ENCODE peak calls at places on chromosomes 7 and 10, in five cellular contexts. V is brain microvascular endothelial cell; L is heart right ventricle; E is CD4-positive, alpha-beta T cell; D is endodermal cell. O is an unnamed sample.

GRCh38 chr10:119479532-119479931 is 63.0 kb downstream of the RGS10 start:
- DNase-seq in D (peak), L (no peak), V (no peak), E (no peak), O (no peak)

GRCh38 chr7:48114589-48114988 is 25.5 kb downstream of the UPP1 start:
- DNase-seq in D (no peak), L (no peak), E (no peak), V (no peak), O (no peak)

GRCh38 chr10:108913300-108913699 is 1010.0 kb downstream of the XPNPEP1 start:
- DNase-seq in V (no peak), D (peak), L (no peak), E (no peak), O (no peak)

GRCh38 chr10:14601872-14602725 is 172.6 kb downstream of the FAM107B start:
- DNase-seq in L (no peak), D (no peak), E (peak), V (peak), O (peak)

GRCh38 chr7:47080816-47081215 is 501.1 kb downstream of the TNS3 start:
- DNase-seq in L (no peak), D (no peak), E (no peak), V (peak), O (peak)

GRCh38 chr7:74002474-74003017 is 25.4 kb upstream of the ELN start:
- DNase-seq in V (peak), D (no peak), E (no peak), L (peak), O (peak)

GRCh38 chr7:74193054-74193453 is 16.8 kb upstream of the LAT2 start:
- DNase-seq in V (no peak), D (no peak), E (no peak), L (no peak), O (no peak)

GRCh38 chr10:88254091-88254490 is 329.0 kb downstream of the RNLS start:
- DNase-seq in L (no peak), E (no peak), V (peak), D (no peak), O (peak)

GRCh38 chr7:23915196-23915595 is 205.2 kb downstream of the STK31 start:
- DNase-seq in D (no peak), L (no peak), E (no peak), V (no peak), O (no peak)

GRCh38 chr7:32039000-32039756 is 31.0 kb downstream of the PDE1C start:
- DNase-seq in D (peak), E (no peak), V (no peak), L (no peak), O (no peak)

GRCh38 chr10:120426306-120426705 is 30.7 kb upstream of the PLPP4 start:
- DNase-seq in E (no peak), D (no peak), L (no peak), V (peak), O (no peak)

GRCh38 chr10:97074256-97075145 is 111.3 kb downstream of the SLIT1 start:
- DNase-seq in E (no peak), D (peak), L (no peak), V (no peak), O (no peak)

DNA sequence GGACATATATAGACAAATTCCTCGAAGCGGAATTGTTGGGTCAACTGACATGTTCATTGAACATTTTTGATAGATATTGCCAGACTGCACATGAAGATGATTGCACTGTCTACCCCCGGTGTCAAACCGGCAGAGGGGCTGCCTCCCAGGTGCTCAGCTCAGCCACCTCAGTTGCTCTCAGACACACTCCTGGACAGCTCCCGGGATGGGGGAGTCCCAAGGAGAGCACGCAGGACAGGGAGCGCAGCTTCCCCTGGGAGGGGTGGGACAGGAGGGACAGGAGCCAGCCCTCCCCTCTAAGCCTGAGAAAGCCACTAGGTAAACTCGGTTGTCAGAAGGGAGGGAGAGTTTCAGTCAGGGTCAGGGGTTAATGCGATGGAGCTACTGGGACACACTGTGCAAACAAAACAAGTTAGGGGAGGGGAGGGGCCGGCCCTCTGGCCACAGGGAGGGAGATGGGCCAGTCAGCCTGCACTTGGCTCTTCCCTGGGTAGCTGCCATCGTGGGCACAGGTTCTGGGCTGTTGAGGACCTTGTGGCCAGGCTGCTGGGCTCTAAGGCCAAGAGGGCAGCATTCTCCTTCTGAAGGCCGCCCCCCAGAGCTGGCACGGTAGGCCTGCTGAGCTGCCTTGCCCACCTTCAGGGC is 31.1 kb downstream of the KAZALD1 start:
- DNase-seq in E (no peak), D (peak), L (no peak), V (no peak), O (no peak)
- TF ChIP-seq CTCF in E (no peak), D (no peak), L (no peak), V (no peak), O (no peak)

GRCh38 chr7:134778941-134779740 is at the start of gene CALD1:
- DNase-seq in L (peak), V (peak), E (no peak), D (peak), O (peak)
- H3K27ac ChIP-seq in L (peak), V (peak), E (no peak), D (peak), O (peak)

GRCh38 chr7:66497346-66497745 is 131.3 kb upstream of the KCTD7 start:
- DNase-seq in E (no peak), D (no peak), V (no peak), L (no peak), O (no peak)

DNA sequence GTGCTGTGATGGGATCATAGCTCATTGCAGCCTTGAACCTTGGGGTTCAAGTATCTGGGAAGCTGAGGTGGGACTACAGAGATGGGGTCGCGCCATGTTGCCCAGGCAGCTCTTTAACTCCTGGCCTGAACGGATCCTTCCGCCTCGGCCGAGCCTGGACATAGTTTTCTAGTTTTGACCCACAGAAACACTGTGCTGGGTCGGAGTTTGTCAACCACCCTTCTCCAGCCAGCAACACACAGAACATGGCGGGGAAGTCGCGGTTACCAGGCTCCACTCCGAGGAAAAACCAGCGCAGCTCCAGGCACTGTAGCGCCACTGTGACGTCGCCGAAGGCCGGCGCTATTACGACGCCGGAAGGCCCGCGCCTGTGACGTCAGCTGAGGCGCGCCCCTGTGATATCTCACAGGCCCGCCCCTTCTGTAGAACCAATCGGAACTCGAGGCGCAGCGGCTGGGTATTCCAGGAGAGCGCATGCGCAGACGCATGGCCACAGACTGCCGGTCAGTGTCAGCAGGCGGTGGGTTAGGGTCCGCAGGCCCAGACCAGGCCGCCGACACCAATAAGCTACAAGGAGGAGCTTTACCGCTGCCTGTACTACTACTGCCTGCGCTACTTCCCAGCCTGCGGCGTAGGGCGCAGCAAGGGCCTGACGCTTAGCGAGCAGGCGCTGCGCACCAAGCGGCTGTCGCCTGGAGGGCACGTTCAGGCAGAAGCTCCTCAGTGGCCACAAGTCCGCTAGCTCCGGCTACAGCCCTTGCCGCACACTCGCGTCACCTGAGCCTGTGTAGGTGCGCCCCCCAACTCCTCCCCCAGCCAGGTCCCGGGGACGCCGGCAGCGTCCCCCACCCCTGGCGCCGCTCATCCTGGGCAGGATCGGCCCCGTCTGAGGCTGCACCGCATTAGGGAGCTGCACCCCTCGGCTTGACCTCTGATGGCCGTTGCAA is 135.2 kb upstream of the KCTD7 start:
- DNase-seq in L (peak), V (peak), D (peak), E (peak), O (peak)
- TF ChIP-seq CTCF in L (peak), V (peak), D (peak), E (no peak), O (peak)

GRCh38 chr10:128474571-128474970 is 348.3 kb upstream of the MKI67 start:
- DNase-seq in V (no peak), L (no peak), D (no peak), E (no peak), O (no peak)

GRCh38 chr10:128473396-128473795 is 347.2 kb upstream of the MKI67 start:
- DNase-seq in V (no peak), E (no peak), D (no peak), L (no peak), O (no peak)

GRCh38 chr10:128475686-128476410 is 349.6 kb upstream of the MKI67 start:
- DNase-seq in V (no peak), L (no peak), D (no peak), E (no peak), O (no peak)

GRCh38 chr10:128480601-128481000 is 354.4 kb upstream of the MKI67 start:
- DNase-seq in D (no peak), E (no peak), L (no peak), V (no peak), O (no peak)

DNA sequence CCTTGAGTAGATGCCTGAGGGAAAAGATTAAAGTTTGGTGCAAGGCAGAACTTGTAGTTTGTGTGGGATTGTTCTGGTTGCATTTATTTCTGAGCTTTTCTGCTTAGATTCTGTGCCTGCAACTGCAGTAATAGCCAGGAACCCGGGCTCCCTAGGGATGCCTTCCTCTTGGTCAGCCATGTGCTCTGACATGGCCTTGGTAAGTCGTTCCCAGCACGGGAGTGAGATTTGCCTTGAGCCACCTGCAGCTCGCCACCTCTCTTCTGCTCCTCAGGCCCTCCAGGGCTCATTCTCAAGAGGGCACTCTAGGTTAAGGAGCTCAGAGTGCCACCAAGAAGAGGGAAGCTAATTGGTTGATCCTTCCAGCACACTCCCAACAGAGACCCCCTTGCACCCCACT is 350.6 kb upstream of the MKI67 start:
- DNase-seq in E (no peak), D (no peak), V (no peak), L (no peak), O (no peak)
- H3K27ac ChIP-seq in E (no peak), D (no peak), V (no peak), L (no peak), O (no peak)

GRCh38 chr7:39948932-39949928 is 826 bp upstream of the CDK13 start:
- DNase-seq in D (peak), L (peak), E (peak), V (peak), O (peak)
- TF ChIP-seq CTCF in D (no peak), L (no peak), E (no peak), V (no peak), O (no peak)

GRCh38 chr7:77538186-77538907 is 1.3 kb downstream of the PTPN12 start:
- DNase-seq in V (peak), D (peak), L (peak), E (no peak), O (peak)
- H3K27ac ChIP-seq in V (peak), D (peak), L (peak), E (no peak), O (peak)

DNA sequence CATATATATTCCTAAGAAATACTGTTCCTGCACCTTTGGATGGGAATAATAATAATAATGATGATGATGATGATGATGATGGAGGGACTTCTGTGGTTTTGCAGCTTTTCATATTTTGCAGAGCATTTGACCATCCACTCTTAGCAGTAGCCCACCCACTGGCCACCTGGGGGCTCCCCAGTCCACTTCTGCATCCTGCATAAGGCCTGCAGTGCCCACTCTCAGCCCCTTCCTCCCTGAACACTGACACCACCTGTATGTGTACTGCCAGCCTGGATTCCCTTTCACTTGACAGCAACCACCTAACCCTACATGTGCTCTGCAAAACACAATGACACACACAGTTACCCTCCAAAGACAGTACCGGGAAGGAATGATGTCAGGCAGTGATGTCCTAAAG is 131.4 kb downstream of the ADAM12 start:
- DNase-seq in V (no peak), E (no peak), D (peak), L (no peak), O (no peak)
- TF ChIP-seq CTCF in V (peak), E (no peak), D (peak), L (no peak), O (no peak)

DNA sequence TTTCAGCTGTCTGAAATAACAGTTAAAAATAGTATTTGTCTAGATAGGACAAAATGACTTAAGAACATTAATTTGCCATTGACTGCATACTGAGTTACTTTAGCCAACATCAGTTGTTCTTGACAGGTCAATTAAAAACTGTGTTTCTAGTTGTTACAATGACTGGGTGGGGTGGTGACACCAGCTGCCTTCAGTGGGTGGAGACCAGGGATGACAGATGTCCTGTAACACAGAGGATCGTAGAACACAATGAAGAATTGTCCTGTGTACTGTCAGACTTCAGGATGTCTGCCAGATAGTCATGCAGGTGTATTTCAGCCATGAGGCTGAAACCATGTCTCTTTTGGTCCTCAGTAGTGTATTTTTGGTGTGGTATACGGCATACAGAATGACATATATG is 24.4 kb downstream of the TRUB1 start:
- DNase-seq in D (no peak), E (no peak), L (no peak), V (no peak), O (no peak)
- H3K27ac ChIP-seq in D (no peak), E (no peak), L (no peak), V (no peak), O (no peak)

O was measured in fibroblast of lung.